ENCODE peak calls at places on chromosomes 12 and 14, in ten cellular contexts. Q is neural crest cell, O is sigmoid colon, Y is foreskin fibroblast, U is testis, T is lung, I is cardiac fibroblast, H is HFFc6, N is transverse colon, C is tibial nerve. Z is an unnamed sample.

GRCh38 chr14:101187816-101188570 is 284.5 kb upstream of the RTL1 start:
- DNase-seq in O (no peak), Y (no peak), I (no peak), N (no peak), H (no peak), C (no peak), T (peak; percentile 24), Q (no peak), U (no peak), Z (no peak)

GRCh38 chr14:24398943-24399801 is at the start of gene NYNRIN:
- DNase-seq in O (peak; percentile 82), T (no peak), N (peak; percentile 62), Y (peak; percentile 66), C (no peak), H (no peak), U (peak; percentile 68), Q (peak; percentile 19), I (no peak), Z (no peak)

GRCh38 chr12:105570944-105571343 is 240.5 kb downstream of the C12orf75 start:
- DNase-seq in O (no peak), U (no peak), C (no peak), I (no peak), Y (no peak), T (no peak), Q (no peak), H (no peak), N (no peak), Z (no peak)

GRCh38 chr14:101069666-101070362 is 166.3 kb upstream of the RTL1 start:
- DNase-seq in T (no peak), H (no peak), U (peak; percentile 6), C (peak; percentile 4), O (peak; percentile 45), Y (no peak), Q (no peak), I (no peak), N (peak; percentile 4), Z (no peak)

GRCh38 chr14:54902143-54902520 is 494 bp downstream of the GCH1 start:
- DNase-seq in U (peak; percentile 77), I (peak; percentile 67), O (peak; percentile 87), N (peak; percentile 85), Y (peak; percentile 68), Q (peak; percentile 46), C (peak; percentile 26), T (peak; percentile 68), H (no peak), Z (peak; percentile 72)

GRCh38 chr14:87034680-87035079 is 958.3 kb downstream of the GALC start:
- DNase-seq in C (no peak), Y (no peak), N (no peak), H (no peak), I (no peak), O (no peak), Q (no peak), T (no peak), U (no peak), Z (no peak)

GRCh38 chr14:29236848-29237247 is 470.3 kb downstream of the FOXG1 start:
- DNase-seq in U (no peak), I (peak; percentile 96), C (no peak), Q (no peak), O (no peak), N (no peak), H (peak; percentile 86), Y (peak; percentile 87), T (no peak), Z (no peak)

GRCh38 chr14:22650046-22650739 is 6.0 kb upstream of the OR6J1 start:
- DNase-seq in H (no peak), I (no peak), Y (no peak), U (no peak), O (no peak), N (no peak), T (no peak), Q (no peak), C (no peak), Z (no peak)

GRCh38 chr12:1810931-1811280 is 9.5 kb upstream of the LRTM2 start:
- DNase-seq in I (no peak), Y (no peak), Q (no peak), N (no peak), U (no peak), T (no peak), O (no peak), H (no peak), C (no peak), Z (no peak)

GRCh38 chr12:12890492-12890814 is 909 bp upstream of the GPRC5A start:
- DNase-seq in N (no peak), Y (peak; percentile 67), U (no peak), I (no peak), T (peak; percentile 53), C (no peak), Q (no peak), H (no peak), O (no peak), Z (no peak)

GRCh38 chr12:6938353-6939186 is 5.0 kb upstream of the RNU7-1 start:
- DNase-seq in C (no peak), T (no peak), O (no peak), I (no peak), U (no peak), Q (no peak), N (no peak), Y (no peak), H (no peak), Z (no peak)
- TF ChIP-seq CTCF in C (no peak), T (no peak), O (no peak), I (no peak), U (no peak), Q (no peak), N (peak; percentile 27), Y (no peak), H (peak; percentile 34), Z (no peak)

GRCh38 chr12:123805119-123805518 is 43.0 kb downstream of the DNAH10 start:
- DNase-seq in N (no peak), O (no peak), H (no peak), C (no peak), Q (no peak), Y (no peak), I (no peak), T (no peak), U (no peak), Z (no peak)

GRCh38 chr12:123807002-123807401 is 44.9 kb downstream of the DNAH10 start:
- DNase-seq in H (no peak), O (no peak), I (no peak), C (no peak), Y (no peak), T (no peak), N (no peak), Q (no peak), U (no peak), Z (no peak)

GRCh38 chr12:123813349-123813748 is 51.2 kb downstream of the DNAH10 start:
- DNase-seq in T (no peak), O (no peak), U (no peak), N (no peak), Y (peak; percentile 63), C (no peak), H (peak; percentile 4), Q (no peak), I (no peak), Z (no peak)

GRCh38 chr12:123807670-123808069 is 45.6 kb downstream of the DNAH10 start:
- DNase-seq in O (no peak), H (no peak), N (no peak), Y (no peak), T (no peak), U (no peak), I (no peak), Q (no peak), C (no peak), Z (no peak)

DNA sequence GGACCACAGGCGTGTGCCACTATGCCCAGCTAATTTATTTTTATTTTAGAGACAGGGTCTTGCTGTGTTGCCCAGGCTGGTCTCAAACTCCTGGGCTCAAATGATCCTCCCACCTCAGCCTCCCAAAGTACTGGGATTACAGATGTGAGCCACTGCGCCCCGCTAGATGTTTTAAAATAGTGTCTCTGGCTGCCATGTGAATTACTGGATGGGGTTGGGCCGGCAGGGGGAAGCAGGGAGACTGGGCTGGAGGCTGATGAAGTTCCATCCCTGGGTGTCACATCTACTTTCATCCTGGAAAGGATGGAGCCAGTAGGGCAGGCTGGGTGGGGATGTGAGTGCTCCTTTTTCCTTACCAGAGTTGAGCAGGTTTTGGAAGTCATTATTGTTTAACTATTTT is 46.1 kb downstream of the DNAH10 start:
- DNase-seq in U (no peak), I (peak; percentile 22), N (no peak), Q (peak; percentile 11), H (no peak), Y (peak; percentile 51), O (no peak), C (no peak), T (no peak), Z (no peak)
- TF ChIP-seq CTCF in U (no peak), I (peak; percentile 45), N (no peak), Q (peak; percentile 43), H (peak; percentile 65), Y (peak; percentile 46), O (no peak), C (no peak), T (no peak), Z (peak; percentile 12)

DNA sequence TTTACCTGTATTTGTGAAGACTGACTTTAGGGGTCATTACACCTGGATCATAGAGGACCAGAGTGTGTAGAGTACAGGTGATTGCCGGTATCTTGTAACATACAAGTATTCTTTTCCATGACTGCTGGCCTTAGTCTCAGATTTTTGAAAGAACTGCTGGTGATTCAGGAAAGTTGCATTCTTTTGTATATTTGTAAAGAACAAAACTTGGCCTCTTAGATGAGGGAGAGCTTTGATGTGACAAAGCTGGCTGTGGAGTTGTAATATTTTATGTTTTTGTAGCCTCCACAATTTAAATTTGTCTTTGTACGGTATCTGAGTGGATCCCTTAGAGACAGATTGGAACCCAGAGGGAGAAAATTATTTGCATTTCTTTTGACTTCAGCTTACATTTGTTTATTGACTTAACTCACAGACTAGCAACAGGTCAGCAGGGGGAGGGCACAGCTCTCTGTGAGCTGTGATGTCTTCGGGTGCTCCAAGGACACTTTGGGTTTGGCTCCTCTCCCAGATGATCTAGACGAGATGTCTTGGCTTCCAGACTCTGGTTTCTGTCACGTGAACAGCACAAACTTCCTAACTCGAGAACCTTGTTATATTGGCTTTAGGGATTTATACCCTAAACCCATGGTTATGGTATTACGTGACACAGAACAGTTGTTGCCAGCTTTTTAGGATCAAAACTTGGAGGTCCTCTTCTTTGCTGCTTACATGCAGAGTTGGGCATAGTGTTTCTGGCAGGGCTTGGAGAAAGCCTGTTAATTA is 65.9 kb downstream of the DAAM1 start:
- DNase-seq in O (peak; percentile 90), U (peak; percentile 97), T (peak; percentile 70), H (peak; percentile 89), C (peak; percentile 47), I (peak; percentile 91), Q (no peak), Y (peak; percentile 95), N (peak; percentile 62), Z (no peak)
- TF ChIP-seq CTCF in O (no peak), U (no peak), T (no peak), H (peak; percentile 37), C (no peak), I (no peak), Q (no peak), Y (no peak), N (no peak), Z (no peak)

DNA sequence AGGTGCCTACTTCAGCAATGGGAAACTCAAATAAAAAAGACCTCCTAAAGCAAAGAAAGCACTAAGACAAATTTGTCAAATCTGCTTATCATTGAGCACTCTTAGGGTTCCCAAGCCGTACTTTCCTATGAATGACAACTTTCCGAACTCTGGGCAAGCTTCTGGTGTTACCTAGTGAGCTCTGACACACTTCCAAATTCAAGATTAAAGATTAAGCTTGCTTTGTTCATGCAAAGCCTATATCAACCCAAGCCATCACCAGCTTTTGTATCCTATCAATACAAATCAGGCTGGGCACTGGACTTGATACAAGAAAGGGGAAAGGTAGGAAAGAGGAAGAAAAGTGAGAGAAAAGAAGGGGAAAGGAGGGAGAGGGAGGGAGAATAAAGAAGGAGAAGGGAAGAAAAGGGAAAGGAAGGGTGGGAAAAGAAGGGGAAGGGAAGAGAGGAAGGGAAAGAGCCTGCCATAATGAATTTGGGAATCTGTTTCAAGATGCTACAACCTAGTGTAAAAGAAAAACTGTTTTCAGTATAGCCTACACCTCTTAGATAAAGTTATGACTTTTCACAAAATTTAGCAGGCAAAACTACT is 23.8 kb upstream of the FBLN5 start:
- DNase-seq in U (no peak), N (no peak), T (no peak), H (no peak), C (no peak), O (no peak), I (no peak), Q (no peak), Y (no peak), Z (no peak)
- TF ChIP-seq CTCF in U (no peak), N (no peak), T (no peak), H (no peak), C (no peak), O (no peak), I (no peak), Q (no peak), Y (no peak), Z (no peak)

Z was measured in GM20000.